ENCODE peak calls at places on chromosomes 2 and 18, in four cellular contexts. Y, Z, V and F are unnamed samples.

GRCh38 chr2:98025481-98026037 is 29.8 kb upstream of the TMEM131 start:
- DNase-seq in Y (no peak), V (no peak), Z (no peak), F (no peak)

GRCh38 chr2:96527990-96528679 is 8.4 kb upstream of the ARID5A start:
- DNase-seq in Y (no peak), V (peak; percentile 58), Z (no peak), F (no peak)

GRCh38 chr18:5285326-5285725 is 10.2 kb downstream of the ZBTB14 start:
- DNase-seq in V (no peak), Y (no peak), Z (no peak), F (no peak)

GRCh38 chr2:119292226-119292625 is 68.6 kb downstream of the STEAP3 start:
- DNase-seq in V (no peak), Z (no peak), Y (no peak), F (no peak)

GRCh38 chr2:133342283-133342895 is 225.9 kb downstream of the NCKAP5 start:
- DNase-seq in Y (no peak), Z (no peak), V (no peak), F (no peak)

GRCh38 chr2:241981076-241981700 is 111.7 kb downstream of the RTP5 start:
- DNase-seq in V (no peak), Y (no peak), Z (no peak), F (no peak)

GRCh38 chr2:5766621-5767020 is 74.4 kb downstream of the SOX11 start:
- DNase-seq in Z (no peak), V (no peak), Y (no peak), F (no peak)

GRCh38 chr2:214379227-214379626 is 31.6 kb upstream of the VWC2L start:
- DNase-seq in V (no peak), Y (no peak), Z (no peak), F (no peak)

GRCh38 chr18:46265190-46266156 is 161.3 kb downstream of the HAUS1 start:
- DNase-seq in Y (no peak), V (no peak), Z (no peak), F (no peak)

GRCh38 chr2:84741182-84741822 is 139.6 kb downstream of the TRABD2A start:
- DNase-seq in V (no peak), Y (no peak), Z (peak; percentile 56), F (no peak)

GRCh38 chr2:16320716-16321115 is 344.9 kb downstream of the CYRIA start:
- DNase-seq in V (no peak), Z (no peak), Y (peak; percentile 13), F (no peak)

GRCh38 chr2:203928849-203929248 is 7.7 kb upstream of the ICOS start:
- DNase-seq in Z (peak; percentile 5), Y (no peak), V (no peak), F (no peak)

GRCh38 chr2:175468699-175469098 is 287.2 kb upstream of the ATP5MC3 start:
- DNase-seq in Z (no peak), V (no peak), Y (no peak), F (no peak)

GRCh38 chr2:224584768-224585204 is 377 bp downstream of the CUL3 start:
- DNase-seq in Z (peak; percentile 51), Y (no peak), V (peak; percentile 32), F (peak; percentile 34)

GRCh38 chr18:9380101-9380500 is 45.5 kb downstream of the TWSG1 start:
- DNase-seq in V (no peak), Y (no peak), Z (no peak), F (no peak)